ENCODE peak calls at places on chromosome 17, in four cellular contexts. U is transverse colon, M is fibroblast of lung, V is AG10803. O is an unnamed sample.

GRCh38 chr17:69452664-69453260 is 38.3 kb downstream of the MAP2K6 start:
- DNase-seq in U (no peak), M (no peak), V (no peak), O (no peak)

GRCh38 chr17:75843577-75844529 is at the start of gene UNC13D:
- DNase-seq in U (peak), M (no peak), V (no peak), O (no peak)

GRCh38 chr17:8393470-8394231 is 4.0 kb downstream of the RNF222 start:
- DNase-seq in U (peak), M (no peak), V (no peak), O (no peak)

GRCh38 chr17:40479754-40480480 is 21.5 kb downstream of the TNS4 start:
- DNase-seq in U (no peak), M (no peak), V (no peak), O (no peak)

GRCh38 chr17:17565471-17566365 is 25.8 kb downstream of the PEMT start:
- DNase-seq in U (no peak), M (peak), V (peak), O (no peak)

GRCh38 chr17:35700157-35700556 is 31.3 kb upstream of the RASL10B start:
- DNase-seq in U (no peak), M (no peak), V (no peak), O (no peak)

GRCh38 chr17:83125515-83126274 is 46.3 kb downstream of the METRNL start:
- DNase-seq in U (peak), M (no peak), V (peak), O (peak)

GRCh38 chr17:75819116-75819515 is 25.1 kb downstream of the UNC13D start:
- DNase-seq in U (no peak), M (no peak), V (no peak), O (no peak)

GRCh38 chr17:17361543-17362511 is 58.7 kb downstream of the NT5M start:
- DNase-seq in U (no peak), M (no peak), V (peak), O (no peak)

GRCh38 chr17:61799812-61800484 is 63.4 kb downstream of the BRIP1 start:
- DNase-seq in U (no peak), M (no peak), V (no peak), O (no peak)

GRCh38 chr17:31313982-31314787 is at the start of gene EVI2B:
- DNase-seq in U (no peak), M (peak), V (peak), O (no peak)

GRCh38 chr17:76793775-76794174 is 55.9 kb downstream of the MFSD11 start:
- DNase-seq in U (no peak), M (no peak), V (peak), O (no peak)

GRCh38 chr17:80805032-80805751 is 186.4 kb upstream of the CHMP6 start:
- DNase-seq in U (no peak), M (no peak), V (no peak), O (no peak)

GRCh38 chr17:8125947-8126305 is 2.0 kb upstream of the HES7 start:
- DNase-seq in U (no peak), M (peak), V (no peak), O (no peak)

GRCh38 chr17:34382586-34383224 is 19.7 kb upstream of the CCL1 start:
- DNase-seq in U (peak), M (no peak), V (no peak), O (no peak)

GRCh38 chr17:82985436-82985820 is 94.0 kb upstream of the METRNL start:
- DNase-seq in U (no peak), M (no peak), V (no peak), O (no peak)

GRCh38 chr17:65468321-65468720 is 93.1 kb downstream of the AXIN2 start:
- DNase-seq in U (no peak), M (no peak), V (no peak), O (no peak)

GRCh38 chr17:63306855-63307254 is 139.3 kb downstream of the CYB561 start:
- DNase-seq in U (no peak), M (no peak), V (no peak), O (no peak)

GRCh38 chr17:8162997-8163977 is 539 bp upstream of the VAMP2 start:
- DNase-seq in U (peak), M (no peak), V (no peak), O (no peak)

GRCh38 chr17:12659500-12659899 is 6.2 kb upstream of the MYOCD start:
- DNase-seq in U (no peak), M (peak), V (peak), O (no peak)

GRCh38 chr17:77564278-77564920 is 394.1 kb upstream of the TNRC6C start:
- DNase-seq in U (no peak), M (no peak), V (no peak), O (no peak)

GRCh38 chr17:40065041-40065770 is 2.4 kb downstream of the THRA start:
- DNase-seq in U (no peak), M (peak), V (peak), O (peak)

GRCh38 chr17:40075216-40076100 is 12.7 kb downstream of the THRA start:
- DNase-seq in U (peak), M (peak), V (peak), O (peak)

GRCh38 chr17:951388-952132 is 28.0 kb downstream of the NXN start:
- DNase-seq in U (peak), M (peak), V (peak), O (no peak)

GRCh38 chr17:66964930-66965800 is 658 bp downstream of the CACNG4 start:
- DNase-seq in U (no peak), M (no peak), V (no peak), O (peak)

GRCh38 chr17:69358688-69359596 is 32.0 kb upstream of the ABCA5 start:
- DNase-seq in U (no peak), M (no peak), V (no peak), O (no peak)

GRCh38 chr17:61393550-61393903 is 6.1 kb upstream of the TBX2 start:
- DNase-seq in U (no peak), M (peak), V (no peak), O (no peak)

GRCh38 chr17:68324114-68324513 is 32.8 kb downstream of the ARSG start:
- DNase-seq in U (no peak), M (no peak), V (no peak), O (no peak)

GRCh38 chr17:4998027-4998665 is 396 bp downstream of the KIF1C start:
- DNase-seq in U (peak), M (peak), V (peak), O (peak)

GRCh38 chr17:6714315-6714874 is 1.2 kb upstream of the SLC13A5 start:
- DNase-seq in U (no peak), M (no peak), V (no peak), O (no peak)

GRCh38 chr17:6712058-6712853 is 913 bp downstream of the SLC13A5 start:
- DNase-seq in U (no peak), M (no peak), V (no peak), O (no peak)

GRCh38 chr17:6712854-6713129 is 377 bp downstream of the SLC13A5 start:
- DNase-seq in U (no peak), M (no peak), V (no peak), O (no peak)

GRCh38 chr17:6713918-6714271 is 726 bp upstream of the SLC13A5 start:
- DNase-seq in U (no peak), M (no peak), V (no peak), O (no peak)

DNA sequence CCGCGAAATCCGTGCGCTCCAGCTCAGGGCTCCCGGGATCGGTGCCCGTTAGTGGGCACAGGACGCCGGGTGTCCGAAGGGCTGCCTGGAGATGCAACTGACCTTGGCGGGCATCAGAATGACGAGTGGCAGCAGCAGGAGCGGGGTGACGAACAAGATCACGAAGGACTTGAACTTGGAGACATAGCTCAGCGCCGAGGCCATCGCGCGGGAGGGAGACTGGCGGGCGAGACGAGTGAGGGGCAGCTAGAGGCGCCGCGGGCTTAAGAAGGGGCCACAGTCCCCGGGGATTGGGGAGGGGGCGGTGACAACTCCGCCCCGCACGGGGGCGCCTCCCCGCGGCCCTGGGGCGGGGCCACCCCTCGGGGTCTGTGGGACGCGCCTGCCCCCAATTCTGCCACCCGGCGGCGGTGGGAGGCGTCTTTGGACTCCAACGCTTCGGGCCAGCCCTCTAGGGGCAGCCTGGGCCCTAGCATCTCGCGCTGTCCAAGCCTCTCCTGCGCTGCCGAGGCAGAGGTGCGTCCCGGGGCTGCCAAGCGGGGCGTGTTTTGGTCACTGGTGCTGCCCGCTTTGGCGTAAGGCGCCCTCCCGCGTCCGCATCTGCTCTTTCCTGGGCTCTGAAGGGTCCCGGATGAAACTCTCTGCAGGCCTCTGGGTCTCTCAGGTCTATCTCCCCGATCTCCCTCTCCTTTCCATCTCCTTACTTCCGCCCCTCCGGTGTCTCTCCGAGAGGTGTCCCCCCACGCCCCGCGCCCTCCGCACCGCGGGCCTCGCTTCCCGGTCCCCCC is at the start of gene SLC13A5:
- DNase-seq in U (no peak), M (peak), V (no peak), O (no peak)
- TF ChIP-seq CTCF in U (no peak), M (peak), V (peak), O (peak)

DNA sequence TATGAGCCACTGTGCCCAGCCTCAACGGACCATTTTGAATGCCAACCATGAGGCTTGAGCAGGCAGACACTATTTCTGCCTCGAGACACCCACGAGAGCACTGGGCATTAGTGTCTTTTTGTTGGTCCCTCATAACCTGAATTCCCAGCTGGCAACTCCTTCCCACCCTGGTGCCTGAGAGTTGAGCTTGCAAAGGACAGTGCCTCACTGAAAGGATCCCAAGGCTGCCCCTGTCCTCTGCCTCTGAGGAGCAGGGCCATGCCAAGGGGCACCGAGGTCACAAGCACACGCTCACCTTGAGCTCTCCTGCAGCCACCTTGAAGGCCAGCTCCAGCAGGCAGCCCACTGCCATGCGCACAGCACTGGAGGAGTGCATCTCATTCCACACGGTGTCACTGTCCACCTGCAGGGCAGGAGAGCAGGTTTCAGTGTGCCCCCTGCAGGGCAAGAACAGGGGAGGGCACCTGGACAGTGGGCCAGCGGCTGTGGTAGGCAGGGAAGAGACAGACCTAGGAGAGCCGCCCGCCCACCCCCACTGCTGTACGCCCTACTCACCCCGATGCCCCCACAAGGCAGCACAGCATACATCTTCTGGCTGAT is 12.8 kb downstream of the G6PC3 start:
- DNase-seq in U (no peak), M (no peak), V (no peak), O (no peak)
- TF ChIP-seq CTCF in U (no peak), M (no peak), V (peak), O (peak)

GRCh38 chr17:41665566-41666335 is 22.9 kb upstream of the EIF1 start:
- DNase-seq in U (peak), M (peak), V (peak), O (peak)
- TF ChIP-seq CTCF in U (peak), M (peak), V (peak), O (peak)

DNA sequence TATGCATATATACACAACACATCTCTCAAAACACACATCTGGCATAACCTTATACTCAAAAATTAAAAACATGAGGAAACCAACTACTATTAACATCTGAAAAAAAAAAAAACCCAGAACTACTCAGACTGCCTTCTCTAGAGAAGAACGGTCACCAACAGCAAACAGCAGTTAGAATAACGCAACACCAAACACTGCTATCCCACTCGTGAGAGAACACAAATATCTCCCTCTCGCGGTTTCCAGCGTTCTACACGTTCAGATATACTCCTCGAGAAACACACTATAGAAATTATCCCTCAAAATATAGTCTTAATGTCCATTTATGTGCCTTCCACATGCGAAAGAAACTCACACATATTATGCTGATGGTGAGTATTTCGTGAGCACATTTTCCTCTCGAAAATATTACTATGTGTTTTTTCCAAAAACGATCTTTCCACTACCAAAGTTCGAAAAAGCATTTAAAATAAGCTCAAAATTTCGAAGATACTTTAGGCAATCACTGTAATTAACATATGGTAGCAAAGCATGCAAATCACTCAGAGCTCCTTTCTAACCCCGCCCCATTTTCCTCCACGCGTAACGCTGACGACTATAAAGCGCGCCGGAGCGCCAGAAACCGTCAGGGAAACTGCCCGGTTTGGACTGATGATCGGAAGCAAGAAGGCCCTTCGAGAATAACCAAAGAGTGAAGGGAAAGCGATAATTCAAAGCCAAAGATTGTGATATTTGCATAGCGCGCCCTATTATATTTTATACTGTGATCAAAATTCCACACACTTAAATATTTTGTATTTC is 60.1 kb downstream of the TEX14 start:
- DNase-seq in U (peak), M (peak), V (peak), O (peak)
- TF ChIP-seq CTCF in U (peak), M (peak), V (peak), O (peak)

GRCh38 chr17:71760062-71760720 is 360.6 kb upstream of the SOX9 start:
- DNase-seq in U (no peak), M (peak), V (peak), O (no peak)
- TF ChIP-seq CTCF in U (no peak), M (peak), V (no peak), O (no peak)

GRCh38 chr17:36913132-36913531 is 24.1 kb upstream of the LHX1 start:
- DNase-seq in U (no peak), M (no peak), V (no peak), O (no peak)
- TF ChIP-seq CTCF in U (no peak), M (no peak), V (no peak), O (no peak)

GRCh38 chr17:6279659-6280058 is 155.3 kb downstream of the AIPL1 start:
- DNase-seq in U (peak), M (no peak), V (no peak), O (no peak)
- TF ChIP-seq CTCF in U (peak), M (no peak), V (no peak), O (no peak)

DNA sequence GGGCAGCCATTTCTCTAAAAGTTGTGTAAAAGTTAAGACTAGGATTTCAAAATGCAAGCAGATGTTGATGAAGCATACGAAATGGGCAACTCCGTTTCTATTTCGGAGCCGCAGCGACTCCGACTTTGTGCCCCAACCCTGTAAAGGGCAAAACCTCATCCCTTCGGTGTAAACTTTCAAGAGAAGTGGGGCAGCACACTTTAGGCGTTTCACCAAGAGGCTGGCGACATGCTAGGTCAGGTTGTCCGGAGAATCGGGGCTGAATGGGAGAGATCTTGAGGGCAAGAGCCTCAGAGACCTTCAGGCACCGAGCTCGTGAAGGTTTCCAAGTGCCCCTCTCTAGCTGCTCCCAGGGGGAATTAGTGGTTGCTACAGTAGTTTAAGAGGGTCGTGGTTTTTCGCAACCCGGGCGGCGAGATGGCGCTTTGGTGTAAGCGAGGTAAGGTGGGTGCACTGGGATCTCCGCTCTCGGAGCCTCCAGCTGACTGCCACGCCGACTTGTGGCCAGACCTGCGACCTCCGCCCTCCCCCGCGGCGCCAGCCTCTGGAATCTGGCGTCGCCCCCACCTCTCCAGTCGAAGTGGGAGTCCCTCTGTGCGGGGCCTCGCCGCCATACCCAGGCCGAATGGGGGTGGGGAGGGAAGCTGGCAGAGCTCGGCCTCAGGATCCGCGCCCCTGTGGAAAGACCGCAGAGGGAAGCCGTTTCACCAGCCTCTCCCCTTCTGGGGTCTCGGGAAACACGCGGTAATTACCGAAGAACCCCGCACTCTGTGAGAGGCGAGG is 979 bp upstream of the HEXIM2 start:
- DNase-seq in U (peak), M (peak), V (peak), O (peak)
- TF ChIP-seq CTCF in U (no peak), M (peak), V (peak), O (peak)

GRCh38 chr17:78864117-78864516 is 23.5 kb upstream of the USP36 start:
- DNase-seq in U (no peak), M (no peak), V (no peak), O (no peak)
- TF ChIP-seq CTCF in U (no peak), M (no peak), V (no peak), O (no peak)

GRCh38 chr17:42403150-42403549 is 14.9 kb upstream of the STAT3 start:
- DNase-seq in U (peak), M (no peak), V (no peak), O (no peak)
- TF ChIP-seq CTCF in U (no peak), M (peak), V (no peak), O (peak)

O was measured in heart left ventricle.